ENCODE peak calls at places on chromosomes 12 and 14, in ten cellular contexts. B is mucosa of descending colon, A is Peyer's patch, E is AG09309, L is upper lobe of right lung, C is PC-9, K is heart left ventricle, Q is A549, P is neuronal stem cell, R is HFF-Myc. H is an unnamed sample.

GRCh38 chr14:76589246-76589645 is 172.0 kb upstream of the VASH1 start:
- DNase-seq in Q (no peak), K (no peak), P (no peak), A (no peak), B (no peak), L (no peak), C (no peak), R (no peak), E (no peak), H (no peak)

GRCh38 chr12:117968826-117969659 is at the start of gene KSR2:
- DNase-seq in C (peak; percentile 88), E (no peak), P (peak; percentile 84), A (peak; percentile 68), L (peak; percentile 95), K (no peak), R (no peak), Q (peak; percentile 72), B (peak; percentile 87), H (no peak)

GRCh38 chr12:113075137-113075683 is 18.7 kb downstream of the DTX1 start:
- DNase-seq in E (no peak), A (peak; percentile 81), C (no peak), R (no peak), Q (no peak), K (no peak), P (no peak), B (no peak), L (no peak), H (no peak)

GRCh38 chr14:60602312-60602711 is 47.0 kb downstream of the SIX1 start:
- DNase-seq in E (no peak), Q (no peak), P (no peak), K (no peak), B (no peak), C (no peak), L (no peak), R (no peak), A (no peak), H (no peak)

GRCh38 chr14:68571928-68572525 is 220.8 kb downstream of the ZFP36L1 start:
- DNase-seq in A (no peak), R (no peak), P (no peak), E (no peak), L (no peak), K (no peak), B (no peak), C (no peak), Q (no peak), H (no peak)

GRCh38 chr12:49990269-49990668 is 17.5 kb downstream of the AQP6 start:
- DNase-seq in P (no peak), E (peak; percentile 37), R (no peak), L (no peak), A (no peak), C (no peak), Q (no peak), B (no peak), K (no peak), H (no peak)

GRCh38 chr12:44750468-44750867 is 125.6 kb downstream of the NELL2 start:
- DNase-seq in L (no peak), K (no peak), C (no peak), R (no peak), A (no peak), Q (no peak), B (no peak), P (no peak), E (no peak), H (no peak)

GRCh38 chr12:101935769-101936741 is 58.7 kb downstream of the DRAM1 start:
- DNase-seq in B (no peak), C (peak; percentile 10), P (no peak), Q (no peak), R (peak; percentile 90), K (peak; percentile 66), E (peak; percentile 96), A (no peak), L (no peak), H (peak; percentile 56)

GRCh38 chr12:113392988-113393579 is 10.6 kb downstream of the SDS start:
- DNase-seq in E (no peak), K (no peak), P (no peak), Q (no peak), R (no peak), A (no peak), B (no peak), L (no peak), C (no peak), H (no peak)

GRCh38 chr12:104501641-104502040 is 44.9 kb downstream of the CHST11 start:
- DNase-seq in R (no peak), C (no peak), P (no peak), E (no peak), B (no peak), A (no peak), Q (no peak), K (no peak), L (no peak), H (no peak)

GRCh38 chr14:50599700-50600444 is 39.9 kb downstream of the ATL1 start:
- DNase-seq in R (peak; percentile 49), K (no peak), E (peak; percentile 29), Q (peak; percentile 14), B (no peak), L (no peak), P (peak; percentile 20), C (no peak), A (no peak), H (no peak)

GRCh38 chr12:126688556-126688955 is 1578.4 kb upstream of the TMEM132C start:
- DNase-seq in P (no peak), A (no peak), L (no peak), R (no peak), E (no peak), B (no peak), Q (no peak), K (no peak), C (no peak), H (no peak)

GRCh38 chr14:73796881-73797539 is 54.6 kb upstream of the PTGR2 start:
- DNase-seq in E (no peak), C (no peak), A (no peak), L (no peak), P (no peak), K (no peak), Q (no peak), B (no peak), R (no peak), H (no peak)

GRCh38 chr14:104773505-104774452 is 20.8 kb downstream of the SIVA1 start:
- DNase-seq in Q (no peak), R (no peak), A (no peak), K (no peak), C (no peak), B (no peak), P (no peak), L (no peak), E (no peak), H (no peak)
- H3K4me3 ChIP-seq in Q (no peak overlapping the region), R (no peak overlapping the region), A (no peak overlapping the region), K (no peak overlapping the region), C (no peak overlapping the region), B (no peak overlapping the region), P (no peak overlapping the region), L (no peak overlapping the region), E (no peak overlapping the region), H (no peak overlapping the region)

DNA sequence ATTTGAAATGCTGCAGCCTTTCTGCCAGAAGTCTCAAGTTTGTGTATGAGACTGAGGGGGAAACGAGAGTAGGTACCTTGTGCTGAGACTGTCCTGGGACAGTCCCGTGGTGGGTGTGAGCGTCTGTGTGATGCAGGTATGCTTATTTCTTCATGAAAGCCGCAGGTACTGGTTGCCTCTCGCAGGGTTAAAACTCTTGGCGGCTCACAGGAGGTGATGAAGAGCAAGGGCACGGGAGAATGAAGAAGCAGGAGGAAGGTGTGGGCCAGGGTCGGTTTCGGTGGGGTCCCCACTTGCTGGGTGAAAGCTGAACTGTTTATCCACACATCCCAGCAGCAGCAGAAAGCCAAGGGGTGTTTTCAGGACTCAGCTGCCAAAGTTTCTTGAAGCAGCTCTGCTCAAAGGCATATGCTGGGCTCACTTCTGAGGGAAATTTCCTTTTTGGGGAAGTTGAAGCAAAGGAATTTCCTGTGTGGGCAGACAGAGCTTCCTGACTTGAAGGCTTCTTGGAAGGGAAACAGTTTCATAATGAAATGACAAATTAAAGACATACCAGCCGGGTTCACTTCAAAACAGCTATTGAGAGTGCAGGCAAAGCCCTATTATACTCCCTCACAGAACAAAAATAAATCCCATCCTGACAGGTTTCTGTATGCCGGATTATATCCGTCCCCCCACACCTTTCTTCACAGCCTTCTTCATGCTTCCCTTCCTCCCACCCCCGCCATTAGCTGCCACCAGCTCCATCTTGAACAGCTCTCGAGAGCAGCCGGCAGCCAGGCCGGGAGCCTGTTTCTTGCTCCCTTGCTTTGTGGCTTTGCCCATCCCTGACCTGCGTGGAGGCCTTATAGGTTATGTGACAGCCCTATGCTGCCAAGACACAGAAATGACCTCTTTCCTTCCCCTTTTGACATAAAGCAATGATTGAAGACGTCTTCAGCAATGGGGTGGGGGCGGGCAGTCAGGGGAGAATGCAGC is 116.6 kb downstream of the ETV6 start:
- DNase-seq in A (peak; percentile 85), E (no peak), L (no peak), P (no peak), R (peak; percentile 30), Q (no peak), C (no peak), B (peak; percentile 47), K (no peak), H (no peak)
- H3K4me3 ChIP-seq in A (no peak overlapping the region), E (no peak overlapping the region), L (no peak overlapping the region), P (no peak overlapping the region), R (no peak overlapping the region), Q (no peak overlapping the region), C (no peak overlapping the region), B (no peak overlapping the region), K (no peak overlapping the region), H (no peak overlapping the region)

DNA sequence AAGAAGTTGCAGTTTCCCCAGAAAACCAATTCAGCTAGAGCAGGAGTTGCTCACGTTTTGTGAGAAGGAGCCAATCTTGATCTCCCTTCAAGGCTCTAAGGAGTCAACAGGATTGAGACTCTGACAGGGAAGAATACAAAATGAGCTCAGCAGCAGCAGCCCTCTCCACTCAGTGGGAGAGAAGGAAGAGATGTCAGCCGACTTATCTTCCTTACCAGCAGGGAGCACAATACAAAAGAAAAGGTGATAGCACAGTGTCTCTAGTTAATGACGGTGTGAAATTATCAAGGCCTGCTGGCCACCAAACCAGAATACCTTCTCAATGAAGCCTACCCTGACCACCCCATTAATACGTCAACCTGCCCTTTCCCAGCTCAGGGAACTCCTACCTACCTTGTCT is 223.6 kb upstream of the TMPO start:
- DNase-seq in R (no peak), A (no peak), Q (no peak), B (no peak), L (no peak), P (no peak), E (no peak), C (no peak), K (no peak), H (no peak)
- H3K4me3 ChIP-seq in R (no peak overlapping the region), A (no peak overlapping the region), Q (no peak overlapping the region), B (no peak overlapping the region), L (no peak overlapping the region), P (no peak overlapping the region), E (no peak overlapping the region), C (no peak overlapping the region), K (no peak overlapping the region), H (no peak overlapping the region)

DNA sequence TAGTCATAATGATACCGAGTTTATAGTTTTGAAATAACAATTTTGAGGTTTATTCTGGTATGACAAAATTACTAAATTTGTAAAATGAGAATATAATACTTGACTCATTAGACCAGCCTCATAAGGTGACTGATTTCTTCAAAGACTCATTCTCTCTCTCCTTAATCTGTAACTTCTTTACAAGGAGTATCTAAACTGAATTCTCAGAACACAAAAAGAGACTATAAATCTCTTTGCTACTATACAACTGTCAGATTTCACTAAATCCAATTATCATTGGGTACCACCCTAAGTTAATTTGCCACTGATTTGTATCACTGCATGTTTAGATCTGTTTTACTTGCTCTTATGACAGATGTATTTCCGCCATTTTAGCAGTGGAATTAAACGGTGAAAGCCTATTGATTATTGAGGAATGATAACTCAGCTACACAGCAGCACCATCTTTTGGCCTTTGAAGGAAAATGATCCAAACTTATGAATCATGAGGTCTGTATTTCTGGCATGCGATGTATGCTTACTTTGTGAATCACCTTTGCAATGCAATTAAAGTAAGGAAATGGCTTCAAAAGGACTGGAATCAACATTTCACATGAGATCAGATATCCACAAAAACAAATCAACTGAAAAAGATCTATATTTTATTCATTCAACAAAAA is 161.2 kb downstream of the RERGL start:
- DNase-seq in Q (peak; percentile 34), B (no peak), K (no peak), P (no peak), L (no peak), R (peak; percentile 2), E (peak; percentile 28), C (peak; percentile 13), A (no peak), H (no peak)
- H3K4me3 ChIP-seq in Q (no peak overlapping the region), B (no peak overlapping the region), K (no peak overlapping the region), P (no peak overlapping the region), L (no peak overlapping the region), R (no peak overlapping the region), E (no peak overlapping the region), C (no peak overlapping the region), A (no peak overlapping the region), H (no peak overlapping the region)

H was measured in aorta.